ENCODE peak calls at places on chromosome 19, in nine cellular contexts. One of them, this sample, is unnamed.
A peak's percentile ranks its signal among the peaks of the same experiment; 100 is the strongest.

GRCh38 chr19:16206637-16207036 is 8.9 kb downstream of the AP1M1 start:
- DNase-seq in stimulated activated CD8-positive, alpha-beta memory T cell treated with anti-CD3 and anti-CD28 coated beads, Interleukin-7, amount 100 ng/mL, for 1 hour: no peak
- DNase-seq in upper lobe of right lung: peak; percentile 55
- DNase-seq in HEK293T: no peak
- DNase-seq in AG08395: no peak
- DNase-seq in LHCN-M2: no peak
- DNase-seq in HS-5: no peak
- DNase-seq in aorta: no peak
- DNase-seq in AG04449: no peak
- DNase-seq in this sample: no peak

GRCh38 chr19:7280940-7281666 is 13.1 kb downstream of the INSR start:
- DNase-seq in HEK293T: no peak
- DNase-seq in HS-5: no peak
- DNase-seq in stimulated activated CD8-positive, alpha-beta memory T cell treated with anti-CD3 and anti-CD28 coated beads, Interleukin-7, amount 100 ng/mL, for 1 hour: no peak
- DNase-seq in aorta: no peak
- DNase-seq in AG08395: no peak
- DNase-seq in upper lobe of right lung: no peak
- DNase-seq in AG04449: no peak
- DNase-seq in LHCN-M2: peak; percentile 15
- DNase-seq in this sample: no peak

GRCh38 chr19:10214784-10215183 is 16.3 kb downstream of the S1PR2 start:
- DNase-seq in upper lobe of right lung: no peak
- DNase-seq in stimulated activated CD8-positive, alpha-beta memory T cell treated with anti-CD3 and anti-CD28 coated beads, Interleukin-7, amount 100 ng/mL, for 1 hour: no peak
- DNase-seq in LHCN-M2: no peak
- DNase-seq in aorta: no peak
- DNase-seq in AG08395: peak; percentile 37
- DNase-seq in AG04449: no peak
- DNase-seq in HS-5: peak; percentile 82
- DNase-seq in HEK293T: no peak
- DNase-seq in this sample: no peak

GRCh38 chr19:51277112-51277511 is 26.2 kb downstream of the SIGLECL1 start:
- DNase-seq in AG08395: no peak
- DNase-seq in stimulated activated CD8-positive, alpha-beta memory T cell treated with anti-CD3 and anti-CD28 coated beads, Interleukin-7, amount 100 ng/mL, for 1 hour: no peak
- DNase-seq in upper lobe of right lung: no peak
- DNase-seq in HS-5: no peak
- DNase-seq in AG04449: no peak
- DNase-seq in LHCN-M2: no peak
- DNase-seq in HEK293T: no peak
- DNase-seq in aorta: no peak
- DNase-seq in this sample: no peak

GRCh38 chr19:8257052-8257443 is 47.9 kb downstream of the CERS4 start:
- DNase-seq in AG08395: peak; percentile 1
- DNase-seq in AG04449: no peak
- DNase-seq in LHCN-M2: no peak
- DNase-seq in aorta: no peak
- DNase-seq in HEK293T: no peak
- DNase-seq in upper lobe of right lung: no peak
- DNase-seq in HS-5: no peak
- DNase-seq in stimulated activated CD8-positive, alpha-beta memory T cell treated with anti-CD3 and anti-CD28 coated beads, Interleukin-7, amount 100 ng/mL, for 1 hour: no peak
- DNase-seq in this sample: no peak

GRCh38 chr19:1811472-1811894 is 593 bp downstream of the ATP8B3 start:
- DNase-seq in HS-5: peak; percentile 26
- DNase-seq in HEK293T: no peak
- DNase-seq in AG08395: peak; percentile 71
- DNase-seq in stimulated activated CD8-positive, alpha-beta memory T cell treated with anti-CD3 and anti-CD28 coated beads, Interleukin-7, amount 100 ng/mL, for 1 hour: no peak
- DNase-seq in LHCN-M2: peak; percentile 68
- DNase-seq in AG04449: no peak
- DNase-seq in aorta: peak; percentile 88
- DNase-seq in upper lobe of right lung: peak; percentile 82
- DNase-seq in this sample: peak; percentile 63

GRCh38 chr19:10644351-10645007 is 9.7 kb upstream of the ILF3 start:
- DNase-seq in HS-5: no peak
- DNase-seq in stimulated activated CD8-positive, alpha-beta memory T cell treated with anti-CD3 and anti-CD28 coated beads, Interleukin-7, amount 100 ng/mL, for 1 hour: peak; percentile 72
- DNase-seq in LHCN-M2: peak; percentile 71
- DNase-seq in AG08395: peak; percentile 94
- DNase-seq in upper lobe of right lung: peak; percentile 93
- DNase-seq in AG04449: no peak
- DNase-seq in HEK293T: peak; percentile 91
- DNase-seq in aorta: peak; percentile 88
- DNase-seq in this sample: peak; percentile 68

GRCh38 chr19:37874784-37875183 is 31.6 kb downstream of the WDR87 start:
- DNase-seq in upper lobe of right lung: no peak
- DNase-seq in HEK293T: no peak
- DNase-seq in HS-5: no peak
- DNase-seq in AG04449: no peak
- DNase-seq in AG08395: no peak
- DNase-seq in aorta: no peak
- DNase-seq in stimulated activated CD8-positive, alpha-beta memory T cell treated with anti-CD3 and anti-CD28 coated beads, Interleukin-7, amount 100 ng/mL, for 1 hour: no peak
- DNase-seq in LHCN-M2: peak; percentile 1
- DNase-seq in this sample: no peak

GRCh38 chr19:35348909-35349611 is 1.4 kb downstream of the FFAR1 start:
- DNase-seq in AG08395: no peak
- DNase-seq in upper lobe of right lung: peak; percentile 35
- DNase-seq in stimulated activated CD8-positive, alpha-beta memory T cell treated with anti-CD3 and anti-CD28 coated beads, Interleukin-7, amount 100 ng/mL, for 1 hour: no peak
- DNase-seq in LHCN-M2: no peak
- DNase-seq in HS-5: no peak
- DNase-seq in AG04449: no peak
- DNase-seq in aorta: no peak
- DNase-seq in HEK293T: no peak
- DNase-seq in this sample: peak; percentile 5

GRCh38 chr19:11680689-11681302 is 58.0 kb downstream of the ZNF823 start:
- DNase-seq in upper lobe of right lung: no peak
- DNase-seq in AG04449: no peak
- DNase-seq in LHCN-M2: no peak
- DNase-seq in HS-5: no peak
- DNase-seq in HEK293T: no peak
- DNase-seq in AG08395: no peak
- DNase-seq in aorta: no peak
- DNase-seq in stimulated activated CD8-positive, alpha-beta memory T cell treated with anti-CD3 and anti-CD28 coated beads, Interleukin-7, amount 100 ng/mL, for 1 hour: no peak
- DNase-seq in this sample: no peak

GRCh38 chr19:3576696-3577443 is 4.1 kb downstream of the HMG20B start:
- DNase-seq in HS-5: no peak
- DNase-seq in upper lobe of right lung: no peak
- DNase-seq in aorta: peak; percentile 79
- DNase-seq in AG08395: peak; percentile 65
- DNase-seq in HEK293T: no peak
- DNase-seq in LHCN-M2: no peak
- DNase-seq in stimulated activated CD8-positive, alpha-beta memory T cell treated with anti-CD3 and anti-CD28 coated beads, Interleukin-7, amount 100 ng/mL, for 1 hour: no peak
- DNase-seq in AG04449: no peak
- DNase-seq in this sample: no peak

GRCh38 chr19:55086730-55087541 is 11.3 kb downstream of the EPS8L1 start:
- DNase-seq in HEK293T: no peak
- DNase-seq in LHCN-M2: peak; percentile 87
- DNase-seq in stimulated activated CD8-positive, alpha-beta memory T cell treated with anti-CD3 and anti-CD28 coated beads, Interleukin-7, amount 100 ng/mL, for 1 hour: no peak
- DNase-seq in AG08395: peak; percentile 99
- DNase-seq in HS-5: no peak
- DNase-seq in upper lobe of right lung: peak; percentile 95
- DNase-seq in AG04449: peak; percentile 34
- DNase-seq in aorta: peak; percentile 94
- DNase-seq in this sample: peak; percentile 85

GRCh38 chr19:46838160-46838559 is 12.5 kb downstream of the AP2S1 start:
- DNase-seq in HEK293T: no peak
- DNase-seq in AG08395: no peak
- DNase-seq in aorta: no peak
- DNase-seq in stimulated activated CD8-positive, alpha-beta memory T cell treated with anti-CD3 and anti-CD28 coated beads, Interleukin-7, amount 100 ng/mL, for 1 hour: no peak
- DNase-seq in AG04449: no peak
- DNase-seq in upper lobe of right lung: no peak
- DNase-seq in LHCN-M2: no peak
- DNase-seq in HS-5: no peak
- DNase-seq in this sample: no peak

GRCh38 chr19:12314553-12314952 is 18.9 kb downstream of the ZNF563 start:
- DNase-seq in AG04449: no peak
- DNase-seq in aorta: no peak
- DNase-seq in AG08395: no peak
- DNase-seq in HS-5: no peak
- DNase-seq in stimulated activated CD8-positive, alpha-beta memory T cell treated with anti-CD3 and anti-CD28 coated beads, Interleukin-7, amount 100 ng/mL, for 1 hour: no peak
- DNase-seq in HEK293T: no peak
- DNase-seq in LHCN-M2: no peak
- DNase-seq in upper lobe of right lung: no peak
- DNase-seq in this sample: no peak

GRCh38 chr19:31285744-31286143 is 63.5 kb downstream of the TSHZ3 start:
- DNase-seq in upper lobe of right lung: peak; percentile 38
- DNase-seq in stimulated activated CD8-positive, alpha-beta memory T cell treated with anti-CD3 and anti-CD28 coated beads, Interleukin-7, amount 100 ng/mL, for 1 hour: no peak
- DNase-seq in aorta: no peak
- DNase-seq in HEK293T: no peak
- DNase-seq in LHCN-M2: peak; percentile 94
- DNase-seq in HS-5: no peak
- DNase-seq in AG04449: no peak
- DNase-seq in AG08395: peak; percentile 71
- DNase-seq in this sample: peak; percentile 2

GRCh38 chr19:17292301-17293074 is 10.7 kb downstream of the ABHD8 start:
- DNase-seq in upper lobe of right lung: peak; percentile 81
- DNase-seq in AG08395: peak; percentile 97
- DNase-seq in HEK293T: peak; percentile 94
- DNase-seq in aorta: peak; percentile 85
- DNase-seq in AG04449: no peak
- DNase-seq in stimulated activated CD8-positive, alpha-beta memory T cell treated with anti-CD3 and anti-CD28 coated beads, Interleukin-7, amount 100 ng/mL, for 1 hour: peak; percentile 59
- DNase-seq in HS-5: peak; percentile 59
- DNase-seq in LHCN-M2: peak; percentile 31
- DNase-seq in this sample: peak; percentile 68

GRCh38 chr19:48975947-48976847 is 11.1 kb downstream of the FTL start:
- DNase-seq in upper lobe of right lung: no peak
- DNase-seq in stimulated activated CD8-positive, alpha-beta memory T cell treated with anti-CD3 and anti-CD28 coated beads, Interleukin-7, amount 100 ng/mL, for 1 hour: no peak
- DNase-seq in LHCN-M2: no peak
- DNase-seq in AG08395: no peak
- DNase-seq in AG04449: no peak
- DNase-seq in aorta: no peak
- DNase-seq in HEK293T: peak; percentile 57
- DNase-seq in HS-5: no peak
- DNase-seq in this sample: no peak

GRCh38 chr19:10961073-10961762 is 388 bp downstream of the SMARCA4 start:
- DNase-seq in LHCN-M2: peak; percentile 33
- DNase-seq in stimulated activated CD8-positive, alpha-beta memory T cell treated with anti-CD3 and anti-CD28 coated beads, Interleukin-7, amount 100 ng/mL, for 1 hour: no peak
- DNase-seq in AG04449: no peak
- DNase-seq in AG08395: peak; percentile 21
- DNase-seq in HEK293T: peak; percentile 29
- DNase-seq in HS-5: no peak
- DNase-seq in upper lobe of right lung: peak; percentile 72
- DNase-seq in aorta: peak; percentile 60
- DNase-seq in this sample: no peak

This sample was measured in omental fat pad.